ENCODE peak calls at places on chromosomes 2 and 18, in five cellular contexts. T is CD8-positive, alpha-beta T cell; H is PC-3; G is cardiac muscle cell; D is endodermal cell. X is an unnamed sample.

GRCh38 chr2:27086722-27087446 is at the start of gene KHK:
- DNase-seq in T (no peak), H (peak; percentile 44), G (peak; percentile 53), D (peak; percentile 84), X (no peak)

GRCh38 chr2:207304798-207305197 is 139.1 kb upstream of the KLF7 start:
- DNase-seq in T (no peak), H (no peak), G (no peak), D (no peak), X (no peak)

GRCh38 chr18:8045890-8046289 is 478.8 kb downstream of the PTPRM start:
- DNase-seq in T (no peak), H (no peak), G (no peak), D (no peak), X (no peak)

GRCh38 chr2:127712999-127713398 is 11.7 kb downstream of the SFT2D3 start:
- DNase-seq in T (no peak), H (no peak), G (no peak), D (no peak), X (no peak)

GRCh38 chr2:239815638-239816035 is 209.5 kb downstream of the NDUFA10 start:
- DNase-seq in T (no peak), H (no peak), G (no peak), D (peak; percentile 33), X (no peak)

GRCh38 chr2:126986788-126987187 is 88.1 kb downstream of the TEX51 start:
- DNase-seq in T (no peak), H (no peak), G (no peak), D (no peak), X (no peak)

GRCh38 chr18:50748243-50749229 is 71.3 kb downstream of the MRO start:
- DNase-seq in T (no peak), H (no peak), G (peak; percentile 31), D (peak; percentile 91), X (no peak)

GRCh38 chr2:96436416-96436815 is 68.7 kb downstream of the NEURL3 start:
- DNase-seq in T (no peak), H (no peak), G (no peak), D (no peak), X (no peak)

GRCh38 chr2:226079677-226080076 is 680.2 kb downstream of the NYAP2 start:
- DNase-seq in T (no peak), H (peak; percentile 74), G (no peak), D (no peak), X (peak; percentile 84)

GRCh38 chr2:62340981-62341624 is 145.2 kb downstream of the B3GNT2 start:
- DNase-seq in T (no peak), H (peak; percentile 48), G (peak; percentile 73), D (peak; percentile 64), X (peak; percentile 9)

GRCh38 chr2:240402566-240403295 is 32.7 kb upstream of the GPC1 start:
- DNase-seq in T (no peak), H (no peak), G (no peak), D (peak; percentile 37), X (no peak)

GRCh38 chr2:98102878-98103277 is 15.9 kb downstream of the VWA3B start:
- DNase-seq in T (no peak), H (no peak), G (no peak), D (no peak), X (no peak)

GRCh38 chr18:48643262-48643661 is 104.4 kb downstream of the CTIF start:
- DNase-seq in T (no peak), H (no peak), G (no peak), D (no peak), X (no peak)

GRCh38 chr2:180707867-180708205 is 272.6 kb upstream of the UBE2E3 start:
- DNase-seq in T (no peak), H (peak; percentile 93), G (no peak), D (no peak), X (peak; percentile 96)

GRCh38 chr2:239809391-239809790 is 215.8 kb downstream of the NDUFA10 start:
- DNase-seq in T (no peak), H (no peak), G (no peak), D (peak; percentile 32), X (no peak)

GRCh38 chr2:8315766-8316165 is 366.1 kb upstream of the ID2 start:
- DNase-seq in T (no peak), H (no peak), G (peak; percentile 78), D (peak; percentile 86), X (no peak)

GRCh38 chr18:12890500-12890899 is 6.5 kb upstream of the PTPN2 start:
- DNase-seq in T (no peak), H (peak; percentile 22), G (no peak), D (no peak), X (peak; percentile 28)

GRCh38 chr2:7020059-7020458 is 102.8 kb downstream of the RNF144A start:
- DNase-seq in T (no peak), H (no peak), G (no peak), D (peak; percentile 48), X (no peak)

GRCh38 chr2:68365087-68365486 is at the start of gene PLEK:
- DNase-seq in T (peak; percentile 32), H (no peak), G (no peak), D (no peak), X (no peak)

GRCh38 chr18:36711813-36712444 is 116.9 kb downstream of the TPGS2 start:
- DNase-seq in T (no peak), H (peak; percentile 76), G (no peak), D (no peak), X (peak; percentile 83)

GRCh38 chr2:12321017-12321641 is 395.6 kb upstream of the TRIB2 start:
- DNase-seq in T (no peak), H (peak; percentile 87), G (no peak), D (no peak), X (peak; percentile 98)

GRCh38 chr2:234949762-234950434 is 1.9 kb upstream of the SH3BP4 start:
- DNase-seq in T (no peak), H (peak; percentile 66), G (no peak), D (peak; percentile 8), X (peak; percentile 88)

GRCh38 chr18:9647496-9648323 is 33.4 kb upstream of the PPP4R1 start:
- DNase-seq in T (no peak), H (peak; percentile 39), G (no peak), D (no peak), X (peak; percentile 46)

GRCh38 chr2:134866498-134867099 is 28.2 kb downstream of the ACMSD start:
- DNase-seq in T (no peak), H (peak; percentile 83), G (no peak), D (no peak), X (peak; percentile 18)

GRCh38 chr2:100246163-100247145 is 75.8 kb downstream of the LONRF2 start:
- DNase-seq in T (no peak), H (peak; percentile 48), G (no peak), D (peak; percentile 75), X (peak; percentile 29)

DNA sequence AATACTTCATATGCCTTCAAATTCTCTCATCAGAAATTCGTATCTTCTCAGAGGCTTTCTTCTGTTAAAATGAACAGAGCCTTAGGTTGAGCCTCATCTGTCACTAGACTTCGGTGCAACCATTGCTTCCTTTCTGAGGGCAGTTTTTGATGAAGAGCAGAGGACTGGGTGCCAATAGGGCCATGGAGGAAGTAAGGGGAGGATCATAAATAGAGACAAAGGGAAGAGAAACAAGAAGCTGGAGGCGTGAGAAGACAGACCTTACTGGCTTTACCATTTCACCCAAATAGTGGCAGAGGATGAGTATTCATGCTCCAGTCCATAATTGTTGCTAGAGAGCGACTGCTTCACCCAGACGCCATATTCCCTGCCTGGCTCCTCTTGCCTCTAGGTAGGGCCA is 215.6 kb upstream of the PKDCC start:
- DNase-seq in T (no peak), H (no peak), G (no peak), D (no peak), X (no peak)
- TF ChIP-seq CTCF in T (no peak), H (no peak), G (no peak), D (no peak), X (no peak)

GRCh38 chr2:47239119-47239969 is 84.2 kb upstream of the STPG4 start:
- DNase-seq in T (no peak), H (no peak), G (no peak), D (no peak), X (no peak)
- H3K4me3 ChIP-seq in T (no peak overlapping the region), H (no peak overlapping the region), G (no peak overlapping the region), D (no peak overlapping the region), X (no peak overlapping the region)

GRCh38 chr2:10140841-10141610 is 18.5 kb downstream of the RRM2 start:
- DNase-seq in T (no peak), H (no peak), G (no peak), D (no peak), X (no peak)
- TF ChIP-seq CTCF in T (no peak), H (peak; percentile 8), G (no peak), D (peak; percentile 37), X (no peak)

GRCh38 chr2:37973615-37974353 is 48.7 kb downstream of the RMDN2 start:
- DNase-seq in T (no peak), H (no peak), G (no peak), D (no peak), X (no peak)
- H3K4me3 ChIP-seq in T (no peak overlapping the region), H (no peak overlapping the region), G (no peak overlapping the region), D (no peak overlapping the region), X (no peak overlapping the region)